ENCODE peak calls at places on chromosome 1, in seven cellular contexts. One of them, this sample, is unnamed.

GRCh38 chr1:108211014-108211413 is 10.9 kb upstream of the SLC25A24 start:
- DNase-seq in GM23248: no peak
- DNase-seq in CD4-positive, alpha-beta T cell: no peak
- DNase-seq in PC-9: peak
- DNase-seq in left lung: no peak
- DNase-seq in pancreas: no peak
- DNase-seq in left ventricle myocardium inferior: no peak
- DNase-seq in this sample: no peak

GRCh38 chr1:219699870-219700269 is 87.0 kb upstream of the ZC3H11B start:
- DNase-seq in GM23248: peak
- DNase-seq in CD4-positive, alpha-beta T cell: no peak
- DNase-seq in PC-9: peak
- DNase-seq in left lung: peak
- DNase-seq in pancreas: no peak
- DNase-seq in left ventricle myocardium inferior: no peak
- DNase-seq in this sample: no peak

GRCh38 chr1:26283871-26284596 is 4.1 kb downstream of the SH3BGRL3 start:
- DNase-seq in GM23248: peak
- DNase-seq in CD4-positive, alpha-beta T cell: no peak
- DNase-seq in PC-9: no peak
- DNase-seq in left lung: no peak
- DNase-seq in pancreas: no peak
- DNase-seq in left ventricle myocardium inferior: no peak
- DNase-seq in this sample: no peak

GRCh38 chr1:83017701-83018100 is 981.2 kb downstream of the TTLL7 start:
- DNase-seq in GM23248: no peak
- DNase-seq in CD4-positive, alpha-beta T cell: no peak
- DNase-seq in PC-9: no peak
- DNase-seq in left lung: no peak
- DNase-seq in pancreas: no peak
- DNase-seq in left ventricle myocardium inferior: no peak
- DNase-seq in this sample: no peak

GRCh38 chr1:87279201-87279860 is 49.3 kb upstream of the LMO4 start:
- DNase-seq in GM23248: peak
- DNase-seq in CD4-positive, alpha-beta T cell: no peak
- DNase-seq in PC-9: no peak
- DNase-seq in left lung: no peak
- DNase-seq in pancreas: no peak
- DNase-seq in left ventricle myocardium inferior: peak
- DNase-seq in this sample: no peak

GRCh38 chr1:2372551-2373490 is 18.5 kb downstream of the MORN1 start:
- DNase-seq in GM23248: no peak
- DNase-seq in CD4-positive, alpha-beta T cell: no peak
- DNase-seq in PC-9: peak
- DNase-seq in left lung: no peak
- DNase-seq in pancreas: no peak
- DNase-seq in left ventricle myocardium inferior: peak
- DNase-seq in this sample: no peak

GRCh38 chr1:204578867-204579664 is 62.9 kb downstream of the MDM4 start:
- DNase-seq in GM23248: peak
- DNase-seq in CD4-positive, alpha-beta T cell: no peak
- DNase-seq in PC-9: no peak
- DNase-seq in left lung: no peak
- DNase-seq in pancreas: no peak
- DNase-seq in left ventricle myocardium inferior: peak
- DNase-seq in this sample: no peak

GRCh38 chr1:101136739-101137138 is 100.1 kb upstream of the S1PR1 start:
- DNase-seq in GM23248: peak
- DNase-seq in CD4-positive, alpha-beta T cell: no peak
- DNase-seq in PC-9: no peak
- DNase-seq in left lung: no peak
- DNase-seq in pancreas: no peak
- DNase-seq in left ventricle myocardium inferior: no peak
- DNase-seq in this sample: no peak

GRCh38 chr1:16191916-16192545 is 20.4 kb downstream of the ARHGEF19 start:
- DNase-seq in GM23248: no peak
- DNase-seq in CD4-positive, alpha-beta T cell: no peak
- DNase-seq in PC-9: no peak
- DNase-seq in left lung: no peak
- DNase-seq in pancreas: no peak
- DNase-seq in left ventricle myocardium inferior: no peak
- DNase-seq in this sample: no peak

GRCh38 chr1:157993179-157994080 is at the start of gene KIRREL1:
- DNase-seq in GM23248: peak
- DNase-seq in CD4-positive, alpha-beta T cell: no peak
- DNase-seq in PC-9: no peak
- DNase-seq in left lung: peak
- DNase-seq in pancreas: no peak
- DNase-seq in left ventricle myocardium inferior: peak
- DNase-seq in this sample: no peak

GRCh38 chr1:44227211-44227610 is 13.9 kb downstream of the DMAP1 start:
- DNase-seq in GM23248: peak
- DNase-seq in CD4-positive, alpha-beta T cell: no peak
- DNase-seq in PC-9: no peak
- DNase-seq in left lung: no peak
- DNase-seq in pancreas: no peak
- DNase-seq in left ventricle myocardium inferior: no peak
- DNase-seq in this sample: no peak

GRCh38 chr1:4306559-4307467 is 347.6 kb upstream of the AJAP1 start:
- DNase-seq in GM23248: no peak
- DNase-seq in CD4-positive, alpha-beta T cell: no peak
- DNase-seq in PC-9: no peak
- DNase-seq in left lung: no peak
- DNase-seq in pancreas: no peak
- DNase-seq in left ventricle myocardium inferior: peak
- DNase-seq in this sample: no peak

GRCh38 chr1:85465791-85466134 is 804 bp upstream of the DDAH1 start:
- DNase-seq in GM23248: peak
- DNase-seq in CD4-positive, alpha-beta T cell: no peak
- DNase-seq in PC-9: no peak
- DNase-seq in left lung: no peak
- DNase-seq in pancreas: no peak
- DNase-seq in left ventricle myocardium inferior: no peak
- DNase-seq in this sample: no peak

GRCh38 chr1:68165665-68166064 is 66.7 kb downstream of the WLS start:
- DNase-seq in GM23248: no peak
- DNase-seq in CD4-positive, alpha-beta T cell: no peak
- DNase-seq in PC-9: no peak
- DNase-seq in left lung: no peak
- DNase-seq in pancreas: no peak
- DNase-seq in left ventricle myocardium inferior: no peak
- DNase-seq in this sample: no peak

GRCh38 chr1:37755290-37755689 is 9.6 kb downstream of the EPHA10 start:
- DNase-seq in GM23248: no peak
- DNase-seq in CD4-positive, alpha-beta T cell: no peak
- DNase-seq in PC-9: no peak
- DNase-seq in left lung: no peak
- DNase-seq in pancreas: no peak
- DNase-seq in left ventricle myocardium inferior: no peak
- DNase-seq in this sample: no peak

GRCh38 chr1:153402226-153402625 is 11.4 kb upstream of the S100A8 start:
- DNase-seq in GM23248: no peak
- DNase-seq in CD4-positive, alpha-beta T cell: no peak
- DNase-seq in PC-9: no peak
- DNase-seq in left lung: no peak
- DNase-seq in pancreas: no peak
- DNase-seq in left ventricle myocardium inferior: no peak
- DNase-seq in this sample: no peak

GRCh38 chr1:35577071-35577998 is 4.2 kb downstream of the TFAP2E start:
- DNase-seq in GM23248: peak
- DNase-seq in CD4-positive, alpha-beta T cell: peak
- DNase-seq in PC-9: no peak
- DNase-seq in left lung: peak
- DNase-seq in pancreas: no peak
- DNase-seq in left ventricle myocardium inferior: no peak
- DNase-seq in this sample: no peak

GRCh38 chr1:156571261-156571958 is 955 bp downstream of the IQGAP3 start:
- DNase-seq in GM23248: peak
- DNase-seq in CD4-positive, alpha-beta T cell: no peak
- DNase-seq in PC-9: peak
- DNase-seq in left lung: no peak
- DNase-seq in pancreas: no peak
- DNase-seq in left ventricle myocardium inferior: no peak
- DNase-seq in this sample: no peak

GRCh38 chr1:206466840-206467649 is 3.2 kb upstream of the IKBKE start:
- DNase-seq in GM23248: no peak
- DNase-seq in CD4-positive, alpha-beta T cell: no peak
- DNase-seq in PC-9: no peak
- DNase-seq in left lung: no peak
- DNase-seq in pancreas: no peak
- DNase-seq in left ventricle myocardium inferior: no peak
- DNase-seq in this sample: no peak

GRCh38 chr1:59032221-59032620 is 248.4 kb upstream of the JUN start:
- DNase-seq in GM23248: no peak
- DNase-seq in CD4-positive, alpha-beta T cell: no peak
- DNase-seq in PC-9: no peak
- DNase-seq in left lung: no peak
- DNase-seq in pancreas: no peak
- DNase-seq in left ventricle myocardium inferior: no peak
- DNase-seq in this sample: no peak

GRCh38 chr1:201584510-201584991 is 45.6 kb downstream of the NAV1 start:
- DNase-seq in GM23248: peak
- DNase-seq in CD4-positive, alpha-beta T cell: no peak
- DNase-seq in PC-9: no peak
- DNase-seq in left lung: no peak
- DNase-seq in pancreas: no peak
- DNase-seq in left ventricle myocardium inferior: peak
- DNase-seq in this sample: no peak
- H3K27ac ChIP-seq in GM23248: peak
- H3K27ac ChIP-seq in CD4-positive, alpha-beta T cell: no peak
- H3K27ac ChIP-seq in PC-9: no peak
- H3K27ac ChIP-seq in left lung: no peak
- H3K27ac ChIP-seq in pancreas: no peak
- H3K27ac ChIP-seq in left ventricle myocardium inferior: peak
- H3K27ac ChIP-seq in this sample: no peak

DNA sequence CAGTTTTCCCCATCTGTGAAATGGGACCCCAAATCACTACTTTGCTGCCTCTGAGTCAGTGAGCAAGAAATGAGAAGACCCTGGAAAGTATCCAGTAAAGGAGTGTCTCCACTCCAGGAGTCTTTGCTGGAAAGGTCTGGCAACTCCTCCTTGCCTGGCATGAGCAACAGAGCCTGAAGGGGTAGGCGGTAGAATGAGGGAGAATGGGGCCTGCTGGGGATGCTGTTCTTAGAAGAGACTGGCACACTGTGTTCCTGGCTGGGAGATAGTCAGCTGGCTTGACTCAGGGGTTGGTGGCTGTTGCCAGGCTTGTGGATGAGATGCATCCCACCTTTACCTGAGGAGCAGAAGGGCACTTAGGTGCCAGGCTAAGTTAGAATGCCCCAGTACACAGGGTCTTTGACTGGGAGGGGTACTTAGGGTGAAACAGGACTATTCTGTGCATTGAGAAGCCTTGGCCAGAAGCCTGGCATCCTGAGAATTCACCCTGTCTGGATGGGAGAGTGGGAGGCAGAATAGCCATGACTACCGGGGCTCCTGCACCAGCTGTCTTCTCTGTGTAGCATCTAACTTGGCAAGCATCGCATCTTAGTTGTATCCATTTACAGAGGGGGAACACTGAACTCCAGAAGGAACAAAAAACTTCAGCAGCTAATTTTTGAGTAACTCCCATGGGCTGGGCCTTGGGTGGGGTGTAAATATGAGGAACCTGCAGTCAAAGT is 2.5 kb downstream of the MFSD2A start:
- DNase-seq in GM23248: peak
- DNase-seq in CD4-positive, alpha-beta T cell: no peak
- DNase-seq in PC-9: no peak
- DNase-seq in left lung: no peak
- DNase-seq in pancreas: no peak
- DNase-seq in left ventricle myocardium inferior: no peak
- DNase-seq in this sample: no peak
- H3K27ac ChIP-seq in GM23248: no peak
- H3K27ac ChIP-seq in CD4-positive, alpha-beta T cell: no peak
- H3K27ac ChIP-seq in PC-9: no peak
- H3K27ac ChIP-seq in left lung: peak
- H3K27ac ChIP-seq in pancreas: no peak
- H3K27ac ChIP-seq in left ventricle myocardium inferior: no peak
- H3K27ac ChIP-seq in this sample: no peak

GRCh38 chr1:21278898-21279819 is 11.1 kb downstream of the ECE1 start:
- DNase-seq in GM23248: peak
- DNase-seq in CD4-positive, alpha-beta T cell: no peak
- DNase-seq in PC-9: no peak
- DNase-seq in left lung: no peak
- DNase-seq in pancreas: no peak
- DNase-seq in left ventricle myocardium inferior: no peak
- DNase-seq in this sample: no peak

GRCh38 chr1:21277178-21277577 is 13.1 kb downstream of the ECE1 start:
- DNase-seq in GM23248: no peak
- DNase-seq in CD4-positive, alpha-beta T cell: no peak
- DNase-seq in PC-9: no peak
- DNase-seq in left lung: no peak
- DNase-seq in pancreas: no peak
- DNase-seq in left ventricle myocardium inferior: peak
- DNase-seq in this sample: no peak

GRCh38 chr1:21280482-21280881 is 9.8 kb downstream of the ECE1 start:
- DNase-seq in GM23248: no peak
- DNase-seq in CD4-positive, alpha-beta T cell: no peak
- DNase-seq in PC-9: no peak
- DNase-seq in left lung: no peak
- DNase-seq in pancreas: no peak
- DNase-seq in left ventricle myocardium inferior: no peak
- DNase-seq in this sample: no peak

GRCh38 chr1:21280011-21280471 is 10.2 kb downstream of the ECE1 start:
- DNase-seq in GM23248: peak
- DNase-seq in CD4-positive, alpha-beta T cell: no peak
- DNase-seq in PC-9: no peak
- DNase-seq in left lung: peak
- DNase-seq in pancreas: no peak
- DNase-seq in left ventricle myocardium inferior: peak
- DNase-seq in this sample: no peak

DNA sequence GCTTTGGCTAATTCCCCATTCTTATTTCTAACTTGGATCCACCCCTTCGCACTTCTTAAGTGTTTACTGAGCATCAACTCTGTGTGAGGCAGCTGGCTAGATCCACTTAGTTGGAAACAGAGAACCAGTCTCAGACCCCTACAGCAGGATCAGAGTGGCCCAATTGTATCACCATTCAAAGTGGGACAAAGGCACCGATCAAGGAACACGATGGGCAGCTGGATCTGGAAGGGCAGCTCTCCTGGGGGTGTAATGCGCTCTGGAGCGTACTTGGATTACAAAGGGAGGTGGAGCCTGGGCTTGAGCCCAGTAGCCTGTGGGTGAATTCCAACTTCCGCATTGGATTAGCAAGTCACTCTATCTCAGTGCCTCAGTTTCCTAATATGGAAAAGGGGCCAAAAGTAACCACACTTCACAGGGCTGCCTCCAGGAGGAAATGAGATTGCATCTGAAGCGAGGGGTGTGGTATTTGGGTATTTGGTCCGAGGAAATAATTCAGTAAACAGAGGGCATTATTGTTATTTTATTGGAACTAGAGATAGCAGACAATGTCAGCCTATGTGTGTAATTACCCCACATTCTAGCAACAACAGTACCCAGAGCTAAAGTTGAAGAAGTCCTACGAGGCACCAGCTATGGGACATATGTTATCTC is 11.9 kb downstream of the ECE1 start:
- DNase-seq in GM23248: no peak
- DNase-seq in CD4-positive, alpha-beta T cell: no peak
- DNase-seq in PC-9: no peak
- DNase-seq in left lung: no peak
- DNase-seq in pancreas: no peak
- DNase-seq in left ventricle myocardium inferior: no peak
- DNase-seq in this sample: no peak
- H3K27ac ChIP-seq in GM23248: no peak
- H3K27ac ChIP-seq in CD4-positive, alpha-beta T cell: no peak
- H3K27ac ChIP-seq in PC-9: no peak
- H3K27ac ChIP-seq in left lung: peak
- H3K27ac ChIP-seq in pancreas: peak
- H3K27ac ChIP-seq in left ventricle myocardium inferior: peak
- H3K27ac ChIP-seq in this sample: no peak

GRCh38 chr1:51624851-51625250 is 8.0 kb downstream of the OSBPL9 start:
- DNase-seq in GM23248: no peak
- DNase-seq in CD4-positive, alpha-beta T cell: no peak
- DNase-seq in PC-9: no peak
- DNase-seq in left lung: no peak
- DNase-seq in pancreas: no peak
- DNase-seq in left ventricle myocardium inferior: no peak
- DNase-seq in this sample: no peak
- H3K27ac ChIP-seq in GM23248: no peak
- H3K27ac ChIP-seq in CD4-positive, alpha-beta T cell: no peak
- H3K27ac ChIP-seq in PC-9: peak
- H3K27ac ChIP-seq in left lung: no peak
- H3K27ac ChIP-seq in pancreas: no peak
- H3K27ac ChIP-seq in left ventricle myocardium inferior: peak
- H3K27ac ChIP-seq in this sample: no peak

This sample was measured in iPS DF 6.9.